ENCODE peak calls at places on chromosome 11, in five cellular contexts. One of them, this sample, is unnamed.

GRCh38 chr11:96275807-96276594 is 67.0 kb downstream of the MAML2 start:
- DNase-seq in adrenal gland: no peak
- DNase-seq in spleen: no peak
- DNase-seq in brain microvascular endothelial cell: peak
- DNase-seq in CD4-positive, alpha-beta T cell: no peak
- DNase-seq in this sample: no peak

GRCh38 chr11:128720522-128720985 is 26.7 kb downstream of the FLI1 start:
- DNase-seq in adrenal gland: no peak
- DNase-seq in spleen: peak
- DNase-seq in brain microvascular endothelial cell: peak
- DNase-seq in CD4-positive, alpha-beta T cell: peak
- DNase-seq in this sample: no peak

GRCh38 chr11:10459029-10459970 is 4.2 kb downstream of the AMPD3 start:
- DNase-seq in adrenal gland: peak
- DNase-seq in spleen: no peak
- DNase-seq in brain microvascular endothelial cell: no peak
- DNase-seq in CD4-positive, alpha-beta T cell: peak
- DNase-seq in this sample: no peak

GRCh38 chr11:16969010-16970004 is 44.9 kb downstream of the PLEKHA7 start:
- DNase-seq in adrenal gland: no peak
- DNase-seq in spleen: no peak
- DNase-seq in brain microvascular endothelial cell: no peak
- DNase-seq in CD4-positive, alpha-beta T cell: no peak
- DNase-seq in this sample: no peak

GRCh38 chr11:2703487-2704141 is 3.8 kb upstream of the KCNQ1OT1 start:
- DNase-seq in adrenal gland: no peak
- DNase-seq in spleen: peak
- DNase-seq in brain microvascular endothelial cell: no peak
- DNase-seq in CD4-positive, alpha-beta T cell: no peak
- DNase-seq in this sample: no peak

GRCh38 chr11:3231851-3232744 is at the start of gene MRGPRE:
- DNase-seq in adrenal gland: no peak
- DNase-seq in spleen: peak
- DNase-seq in brain microvascular endothelial cell: no peak
- DNase-seq in CD4-positive, alpha-beta T cell: no peak
- DNase-seq in this sample: peak

GRCh38 chr11:122732342-122733300 is 77.1 kb downstream of the UBASH3B start:
- DNase-seq in adrenal gland: no peak
- DNase-seq in spleen: no peak
- DNase-seq in brain microvascular endothelial cell: no peak
- DNase-seq in CD4-positive, alpha-beta T cell: no peak
- DNase-seq in this sample: no peak

GRCh38 chr11:94876645-94877445 is 96.5 kb downstream of the CWC15 start:
- DNase-seq in adrenal gland: peak
- DNase-seq in spleen: no peak
- DNase-seq in brain microvascular endothelial cell: peak
- DNase-seq in CD4-positive, alpha-beta T cell: peak
- DNase-seq in this sample: peak

GRCh38 chr11:131957891-131958290 is 587.5 kb downstream of the NTM start:
- DNase-seq in adrenal gland: no peak
- DNase-seq in spleen: no peak
- DNase-seq in brain microvascular endothelial cell: no peak
- DNase-seq in CD4-positive, alpha-beta T cell: no peak
- DNase-seq in this sample: no peak

GRCh38 chr11:71164621-71165020 is 87.8 kb downstream of the SHANK2 start:
- DNase-seq in adrenal gland: no peak
- DNase-seq in spleen: peak
- DNase-seq in brain microvascular endothelial cell: no peak
- DNase-seq in CD4-positive, alpha-beta T cell: no peak
- DNase-seq in this sample: no peak

GRCh38 chr11:111937461-111937769 is 272 bp downstream of the DIXDC1 start:
- DNase-seq in adrenal gland: peak
- DNase-seq in spleen: no peak
- DNase-seq in brain microvascular endothelial cell: no peak
- DNase-seq in CD4-positive, alpha-beta T cell: no peak
- DNase-seq in this sample: no peak

GRCh38 chr11:57787920-57788716 is 26.5 kb downstream of the CTNND1 start:
- DNase-seq in adrenal gland: no peak
- DNase-seq in spleen: no peak
- DNase-seq in brain microvascular endothelial cell: no peak
- DNase-seq in CD4-positive, alpha-beta T cell: no peak
- DNase-seq in this sample: no peak

GRCh38 chr11:57787205-57787604 is 25.6 kb downstream of the CTNND1 start:
- DNase-seq in adrenal gland: no peak
- DNase-seq in spleen: no peak
- DNase-seq in brain microvascular endothelial cell: no peak
- DNase-seq in CD4-positive, alpha-beta T cell: no peak
- DNase-seq in this sample: no peak

GRCh38 chr11:57786436-57786835 is 24.8 kb downstream of the CTNND1 start:
- DNase-seq in adrenal gland: no peak
- DNase-seq in spleen: no peak
- DNase-seq in brain microvascular endothelial cell: no peak
- DNase-seq in CD4-positive, alpha-beta T cell: no peak
- DNase-seq in this sample: no peak

GRCh38 chr11:57781529-57781943 is 19.9 kb downstream of the CTNND1 start:
- DNase-seq in adrenal gland: no peak
- DNase-seq in spleen: no peak
- DNase-seq in brain microvascular endothelial cell: no peak
- DNase-seq in CD4-positive, alpha-beta T cell: no peak
- DNase-seq in this sample: peak

GRCh38 chr11:57785072-57785471 is 23.5 kb downstream of the CTNND1 start:
- DNase-seq in adrenal gland: no peak
- DNase-seq in spleen: no peak
- DNase-seq in brain microvascular endothelial cell: no peak
- DNase-seq in CD4-positive, alpha-beta T cell: no peak
- DNase-seq in this sample: no peak
- H3K27ac ChIP-seq in adrenal gland: no peak
- H3K27ac ChIP-seq in spleen: peak
- H3K27ac ChIP-seq in brain microvascular endothelial cell: no peak
- H3K27ac ChIP-seq in CD4-positive, alpha-beta T cell: no peak
- H3K27ac ChIP-seq in this sample: peak

GRCh38 chr11:59754494-59754858 is 700 bp upstream of the STX3 start:
- DNase-seq in adrenal gland: peak
- DNase-seq in spleen: peak
- DNase-seq in brain microvascular endothelial cell: no peak
- DNase-seq in CD4-positive, alpha-beta T cell: peak
- DNase-seq in this sample: peak
- H3K27ac ChIP-seq in adrenal gland: peak
- H3K27ac ChIP-seq in spleen: peak
- H3K27ac ChIP-seq in brain microvascular endothelial cell: no peak
- H3K27ac ChIP-seq in CD4-positive, alpha-beta T cell: no peak
- H3K27ac ChIP-seq in this sample: peak

GRCh38 chr11:68892576-68892975 is 11.1 kb downstream of the MRPL21 start:
- DNase-seq in adrenal gland: no peak
- DNase-seq in spleen: peak
- DNase-seq in brain microvascular endothelial cell: no peak
- DNase-seq in CD4-positive, alpha-beta T cell: no peak
- DNase-seq in this sample: no peak

GRCh38 chr11:68893282-68893681 is 10.3 kb downstream of the MRPL21 start:
- DNase-seq in adrenal gland: no peak
- DNase-seq in spleen: no peak
- DNase-seq in brain microvascular endothelial cell: no peak
- DNase-seq in CD4-positive, alpha-beta T cell: no peak
- DNase-seq in this sample: no peak

GRCh38 chr11:68889948-68890446 is 13.6 kb downstream of the MRPL21 start:
- DNase-seq in adrenal gland: no peak
- DNase-seq in spleen: peak
- DNase-seq in brain microvascular endothelial cell: peak
- DNase-seq in CD4-positive, alpha-beta T cell: no peak
- DNase-seq in this sample: no peak

GRCh38 chr11:68891356-68891948 is 12.2 kb downstream of the MRPL21 start:
- DNase-seq in adrenal gland: no peak
- DNase-seq in spleen: peak
- DNase-seq in brain microvascular endothelial cell: no peak
- DNase-seq in CD4-positive, alpha-beta T cell: no peak
- DNase-seq in this sample: no peak

GRCh38 chr11:68890490-68891231 is 13.0 kb downstream of the MRPL21 start:
- DNase-seq in adrenal gland: no peak
- DNase-seq in spleen: peak
- DNase-seq in brain microvascular endothelial cell: peak
- DNase-seq in CD4-positive, alpha-beta T cell: no peak
- DNase-seq in this sample: peak
- H3K27ac ChIP-seq in adrenal gland: peak
- H3K27ac ChIP-seq in spleen: no peak
- H3K27ac ChIP-seq in brain microvascular endothelial cell: peak
- H3K27ac ChIP-seq in CD4-positive, alpha-beta T cell: no peak
- H3K27ac ChIP-seq in this sample: peak

GRCh38 chr11:63404536-63404935 is 35.0 kb downstream of the SLC22A9 start:
- DNase-seq in adrenal gland: no peak
- DNase-seq in spleen: no peak
- DNase-seq in brain microvascular endothelial cell: no peak
- DNase-seq in CD4-positive, alpha-beta T cell: no peak
- DNase-seq in this sample: peak
- H3K27ac ChIP-seq in adrenal gland: no peak
- H3K27ac ChIP-seq in spleen: no peak
- H3K27ac ChIP-seq in brain microvascular endothelial cell: no peak
- H3K27ac ChIP-seq in CD4-positive, alpha-beta T cell: no peak
- H3K27ac ChIP-seq in this sample: peak

DNA sequence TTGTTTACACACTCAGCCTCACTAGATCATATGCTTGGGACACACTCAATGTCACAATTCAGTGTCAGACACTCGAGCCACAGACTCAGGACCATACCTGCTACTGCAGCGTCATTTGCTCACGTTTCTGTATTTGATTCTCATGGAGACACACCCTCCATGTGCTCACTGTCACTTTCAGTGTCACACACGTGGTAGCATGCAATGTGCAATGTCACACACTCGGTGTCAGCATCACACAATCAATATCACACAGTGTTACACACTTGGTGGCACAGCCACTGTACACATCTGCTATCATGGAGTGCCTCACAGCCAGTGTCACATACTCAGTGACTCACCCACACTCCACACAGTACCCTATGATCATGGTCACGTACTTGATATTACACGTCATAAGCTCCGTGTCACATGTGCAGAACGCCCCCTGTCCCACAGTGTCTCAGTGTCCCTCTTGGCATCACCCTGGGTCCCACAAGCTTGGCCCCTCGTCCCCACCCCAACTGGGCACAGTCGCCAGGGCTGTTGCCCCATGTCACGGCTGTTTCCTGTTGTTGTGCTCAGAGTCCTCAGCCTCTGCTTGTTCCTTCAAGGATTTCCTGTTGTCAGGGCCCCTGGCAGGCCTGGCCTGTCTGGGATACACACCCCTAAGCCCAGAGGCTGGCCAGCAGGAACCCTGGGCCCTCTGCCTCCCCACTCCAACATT is 49.6 kb downstream of the PDE2A start:
- DNase-seq in adrenal gland: peak
- DNase-seq in spleen: peak
- DNase-seq in brain microvascular endothelial cell: no peak
- DNase-seq in CD4-positive, alpha-beta T cell: no peak
- DNase-seq in this sample: peak
- H3K27ac ChIP-seq in adrenal gland: peak
- H3K27ac ChIP-seq in spleen: peak
- H3K27ac ChIP-seq in brain microvascular endothelial cell: no peak
- H3K27ac ChIP-seq in CD4-positive, alpha-beta T cell: no peak
- H3K27ac ChIP-seq in this sample: peak

GRCh38 chr11:118610773-118611432 is 3.5 kb downstream of the PHLDB1 start:
- DNase-seq in adrenal gland: peak
- DNase-seq in spleen: peak
- DNase-seq in brain microvascular endothelial cell: peak
- DNase-seq in CD4-positive, alpha-beta T cell: peak
- DNase-seq in this sample: peak
- H3K27ac ChIP-seq in adrenal gland: peak
- H3K27ac ChIP-seq in spleen: peak
- H3K27ac ChIP-seq in brain microvascular endothelial cell: peak
- H3K27ac ChIP-seq in CD4-positive, alpha-beta T cell: no peak
- H3K27ac ChIP-seq in this sample: peak

GRCh38 chr11:76251576-76251975 is 45.3 kb upstream of the WNT11 start:
- DNase-seq in adrenal gland: no peak
- DNase-seq in spleen: no peak
- DNase-seq in brain microvascular endothelial cell: no peak
- DNase-seq in CD4-positive, alpha-beta T cell: no peak
- DNase-seq in this sample: no peak
- H3K27ac ChIP-seq in adrenal gland: peak
- H3K27ac ChIP-seq in spleen: peak
- H3K27ac ChIP-seq in brain microvascular endothelial cell: no peak
- H3K27ac ChIP-seq in CD4-positive, alpha-beta T cell: no peak
- H3K27ac ChIP-seq in this sample: no peak

GRCh38 chr11:82899957-82900276 is 313 bp downstream of the PRCP start:
- DNase-seq in adrenal gland: no peak
- DNase-seq in spleen: no peak
- DNase-seq in brain microvascular endothelial cell: peak
- DNase-seq in CD4-positive, alpha-beta T cell: no peak
- DNase-seq in this sample: no peak

GRCh38 chr11:82898242-82898641 is 2.0 kb downstream of the PRCP start:
- DNase-seq in adrenal gland: no peak
- DNase-seq in spleen: no peak
- DNase-seq in brain microvascular endothelial cell: no peak
- DNase-seq in CD4-positive, alpha-beta T cell: no peak
- DNase-seq in this sample: no peak

GRCh38 chr11:82900277-82901164 is at the start of gene PRCP:
- DNase-seq in adrenal gland: peak
- DNase-seq in spleen: peak
- DNase-seq in brain microvascular endothelial cell: peak
- DNase-seq in CD4-positive, alpha-beta T cell: peak
- DNase-seq in this sample: peak

GRCh38 chr11:82901165-82901938 is at the start of gene DDIAS:
- DNase-seq in adrenal gland: peak
- DNase-seq in spleen: peak
- DNase-seq in brain microvascular endothelial cell: peak
- DNase-seq in CD4-positive, alpha-beta T cell: peak
- DNase-seq in this sample: peak

GRCh38 chr11:82899191-82899820 is 924 bp downstream of the PRCP start:
- DNase-seq in adrenal gland: no peak
- DNase-seq in spleen: no peak
- DNase-seq in brain microvascular endothelial cell: no peak
- DNase-seq in CD4-positive, alpha-beta T cell: no peak
- DNase-seq in this sample: no peak
- H3K27ac ChIP-seq in adrenal gland: peak
- H3K27ac ChIP-seq in spleen: peak
- H3K27ac ChIP-seq in brain microvascular endothelial cell: no peak
- H3K27ac ChIP-seq in CD4-positive, alpha-beta T cell: peak
- H3K27ac ChIP-seq in this sample: no peak

GRCh38 chr11:66612458-66612857 is 4.0 kb upstream of the RBM14 start:
- DNase-seq in adrenal gland: no peak
- DNase-seq in spleen: no peak
- DNase-seq in brain microvascular endothelial cell: no peak
- DNase-seq in CD4-positive, alpha-beta T cell: no peak
- DNase-seq in this sample: no peak
- H3K27ac ChIP-seq in adrenal gland: no peak
- H3K27ac ChIP-seq in spleen: no peak
- H3K27ac ChIP-seq in brain microvascular endothelial cell: no peak
- H3K27ac ChIP-seq in CD4-positive, alpha-beta T cell: no peak
- H3K27ac ChIP-seq in this sample: no peak

GRCh38 chr11:116328410-116328809 is 444.4 kb downstream of the BUD13 start:
- DNase-seq in adrenal gland: no peak
- DNase-seq in spleen: no peak
- DNase-seq in brain microvascular endothelial cell: no peak
- DNase-seq in CD4-positive, alpha-beta T cell: no peak
- DNase-seq in this sample: no peak

GRCh38 chr11:116328851-116329250 is 443.9 kb downstream of the BUD13 start:
- DNase-seq in adrenal gland: no peak
- DNase-seq in spleen: no peak
- DNase-seq in brain microvascular endothelial cell: no peak
- DNase-seq in CD4-positive, alpha-beta T cell: no peak
- DNase-seq in this sample: no peak

GRCh38 chr11:116329354-116330090 is 443.3 kb downstream of the BUD13 start:
- DNase-seq in adrenal gland: no peak
- DNase-seq in spleen: no peak
- DNase-seq in brain microvascular endothelial cell: no peak
- DNase-seq in CD4-positive, alpha-beta T cell: no peak
- DNase-seq in this sample: no peak

GRCh38 chr11:116331381-116331780 is 441.4 kb downstream of the BUD13 start:
- DNase-seq in adrenal gland: no peak
- DNase-seq in spleen: no peak
- DNase-seq in brain microvascular endothelial cell: no peak
- DNase-seq in CD4-positive, alpha-beta T cell: no peak
- DNase-seq in this sample: no peak

GRCh38 chr11:116330439-116331185 is 442.2 kb downstream of the BUD13 start:
- DNase-seq in adrenal gland: no peak
- DNase-seq in spleen: no peak
- DNase-seq in brain microvascular endothelial cell: no peak
- DNase-seq in CD4-positive, alpha-beta T cell: no peak
- DNase-seq in this sample: no peak
- H3K27ac ChIP-seq in adrenal gland: no peak
- H3K27ac ChIP-seq in spleen: no peak
- H3K27ac ChIP-seq in brain microvascular endothelial cell: no peak
- H3K27ac ChIP-seq in CD4-positive, alpha-beta T cell: no peak
- H3K27ac ChIP-seq in this sample: no peak